ENCODE peak calls at places on chromosomes 5 and 9, in eight cellular contexts. P is small intestine, I is psoas muscle, J is pancreas, N is A673, D is GM23248, Q is IMR-90, W is tibial nerve. O is an unnamed sample.

GRCh38 chr5:35161637-35162248 is 68.5 kb downstream of the PRLR start:
- DNase-seq in J (no peak), P (no peak), D (peak), Q (no peak), N (no peak), W (no peak), I (no peak), O (no peak)

GRCh38 chr5:142753114-142753764 is 16.9 kb upstream of the ARHGAP26 start:
- DNase-seq in I (peak), P (no peak), N (no peak), Q (no peak), D (peak), J (peak), W (peak), O (peak)

GRCh38 chr9:15512889-15513288 is 2.1 kb upstream of the PSIP1 start:
- DNase-seq in D (no peak), J (no peak), W (no peak), Q (no peak), N (no peak), I (no peak), P (no peak), O (no peak)

GRCh38 chr5:125699860-125700259 is 723.3 kb upstream of the GRAMD2B start:
- DNase-seq in N (no peak), P (no peak), W (no peak), J (no peak), D (no peak), I (no peak), Q (no peak), O (no peak)

GRCh38 chr5:151081426-151082273 is 816 bp upstream of the TNIP1 start:
- DNase-seq in I (no peak), N (no peak), W (no peak), D (peak), Q (peak), P (no peak), J (no peak), O (no peak)

GRCh38 chr5:169050146-169050571 is 250.8 kb downstream of the SLIT3 start:
- DNase-seq in P (no peak), W (no peak), D (peak), J (no peak), I (no peak), N (no peak), Q (no peak), O (no peak)

GRCh38 chr9:90092512-90092911 is 487.7 kb downstream of the GADD45G start:
- DNase-seq in I (no peak), N (no peak), J (no peak), P (no peak), Q (no peak), D (no peak), W (no peak), O (no peak)

GRCh38 chr5:32852535-32852934 is 141.4 kb downstream of the NPR3 start:
- DNase-seq in P (no peak), Q (peak), I (peak), W (peak), J (peak), N (no peak), D (peak), O (no peak)

GRCh38 chr5:108606185-108606584 is 141.5 kb upstream of the FER start:
- DNase-seq in I (no peak), Q (no peak), D (no peak), W (no peak), J (no peak), N (no peak), P (no peak), O (no peak)

GRCh38 chr9:135758056-135758455 is 56.1 kb downstream of the KCNT1 start:
- DNase-seq in N (no peak), W (no peak), Q (no peak), P (no peak), J (no peak), D (no peak), I (no peak), O (no peak)

GRCh38 chr9:115941561-115942315 is 211.9 kb upstream of the PAPPA start:
- DNase-seq in N (no peak), D (peak), P (no peak), W (no peak), Q (peak), J (no peak), I (no peak), O (no peak)

GRCh38 chr5:87572611-87573010 is 159.9 kb upstream of the CCNH start:
- DNase-seq in N (no peak), J (no peak), Q (no peak), P (no peak), I (no peak), D (no peak), W (no peak), O (no peak)

GRCh38 chr5:24188196-24188595 is 456.6 kb downstream of the CDH10 start:
- DNase-seq in I (no peak), W (no peak), N (no peak), J (no peak), Q (no peak), P (no peak), D (peak), O (no peak)

GRCh38 chr5:78671609-78672008 is 23.0 kb upstream of the LHFPL2 start:
- DNase-seq in P (peak), Q (no peak), I (no peak), J (no peak), N (no peak), D (no peak), W (no peak), O (no peak)

GRCh38 chr9:134816264-134816663 is 64.3 kb upstream of the FCN2 start:
- DNase-seq in I (no peak), D (no peak), P (no peak), N (no peak), J (no peak), Q (no peak), W (no peak), O (no peak)

GRCh38 chr5:141084487-141084989 is 9.9 kb upstream of the PCDHB2 start:
- DNase-seq in D (peak), Q (peak), W (no peak), I (no peak), J (peak), N (peak), P (no peak), O (peak)

GRCh38 chr5:131821221-131821620 is 24.4 kb upstream of the FNIP1 start:
- DNase-seq in W (no peak), P (no peak), I (no peak), D (peak), N (no peak), J (no peak), Q (peak), O (no peak)

GRCh38 chr9:79489241-79490000 is 82.3 kb upstream of the TLE4 start:
- DNase-seq in W (peak), D (peak), J (peak), I (no peak), N (no peak), Q (peak), P (no peak), O (no peak)

GRCh38 chr5:96151891-96152290 is 190.2 kb upstream of the ELL2 start:
- DNase-seq in I (no peak), W (no peak), P (no peak), D (no peak), Q (peak), J (no peak), N (no peak), O (no peak)

GRCh38 chr5:29162297-29162696 is 2031.2 kb upstream of the CDH6 start:
- DNase-seq in P (no peak), J (no peak), W (no peak), N (no peak), D (no peak), I (no peak), Q (no peak), O (no peak)

GRCh38 chr5:76389513-76390154 is 13.5 kb upstream of the IQGAP2 start:
- DNase-seq in I (no peak), Q (no peak), J (peak), P (no peak), W (peak), N (no peak), D (no peak), O (no peak)

GRCh38 chr5:17398439-17398838 is 99.6 kb upstream of the TAF11L2 start:
- DNase-seq in P (no peak), D (peak), W (no peak), Q (peak), N (peak), J (no peak), I (no peak), O (no peak)

GRCh38 chr9:89274838-89275237 is 36.2 kb upstream of the CKS2 start:
- DNase-seq in Q (peak), W (no peak), I (no peak), P (no peak), N (no peak), D (peak), J (no peak), O (no peak)

GRCh38 chr5:37837101-37838032 is 2.5 kb downstream of the GDNF start:
- DNase-seq in W (peak), N (peak), Q (peak), D (peak), I (peak), P (peak), J (peak), O (peak)

GRCh38 chr5:125894383-125894782 is 528.8 kb upstream of the GRAMD2B start:
- DNase-seq in P (no peak), I (no peak), N (no peak), W (no peak), Q (no peak), J (no peak), D (no peak), O (no peak)

GRCh38 chr5:133705331-133705730 is 93.0 kb upstream of the FSTL4 start:
- DNase-seq in P (no peak), W (no peak), J (no peak), N (no peak), D (no peak), Q (no peak), I (no peak), O (no peak)

GRCh38 chr5:143775258-143775657 is 36.7 kb upstream of the HMHB1 start:
- DNase-seq in I (no peak), N (peak), Q (peak), J (no peak), W (no peak), D (peak), P (no peak), O (no peak)

GRCh38 chr5:174293006-174293405 is 247.5 kb downstream of the NSG2 start:
- DNase-seq in Q (no peak), W (no peak), J (no peak), I (no peak), N (no peak), P (no peak), D (no peak), O (no peak)

GRCh38 chr5:1127991-1128785 is 16.3 kb upstream of the SLC12A7 start:
- DNase-seq in J (peak), D (peak), W (no peak), P (peak), N (no peak), Q (no peak), I (peak), O (peak)

GRCh38 chr5:79795764-79796398 is 106.2 kb downstream of the CMYA5 start:
- DNase-seq in D (peak), W (no peak), N (peak), Q (no peak), J (no peak), I (peak), P (no peak), O (peak)

DNA sequence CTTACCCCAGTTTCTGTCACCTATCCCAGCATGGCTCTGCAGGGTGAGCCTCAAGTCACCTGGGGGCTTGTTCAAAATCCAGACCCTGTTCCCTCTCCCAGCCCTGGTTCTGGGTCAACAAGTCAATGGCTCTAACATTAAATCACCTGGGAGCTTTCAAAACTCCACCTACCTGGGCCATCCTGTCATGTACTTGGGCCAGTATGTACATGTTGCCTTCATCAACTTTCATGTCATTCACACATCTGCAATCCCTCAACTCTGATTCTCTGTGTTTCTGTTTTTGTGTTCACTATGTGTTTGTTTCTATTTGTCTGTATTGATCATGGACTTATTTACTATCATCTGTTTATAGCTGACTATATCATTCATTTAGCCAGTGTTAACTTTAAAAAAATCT is 2.1 kb upstream of the SH3GLB2 start:
- DNase-seq in Q (no peak), I (no peak), N (no peak), P (no peak), D (no peak), J (no peak), W (no peak), O (no peak)
- H3K27ac ChIP-seq in Q (no peak), I (no peak), N (no peak), P (no peak), D (no peak), J (no peak), W (no peak), O (no peak)

GRCh38 chr9:122228191-122228905 is 409 bp downstream of the LHX6 start:
- DNase-seq in J (no peak), Q (no peak), N (no peak), I (no peak), P (no peak), W (no peak), D (peak), O (no peak)

GRCh38 chr9:122228906-122229837 is at the start of gene LHX6:
- DNase-seq in D (peak), N (no peak), W (no peak), Q (peak), P (no peak), I (no peak), J (no peak), O (no peak)

GRCh38 chr9:122226142-122226757 is 2.5 kb downstream of the LHX6 start:
- DNase-seq in N (no peak), Q (no peak), J (no peak), W (no peak), I (no peak), P (no peak), D (no peak), O (no peak)

GRCh38 chr9:122226758-122227575 is 1.8 kb downstream of the LHX6 start:
- DNase-seq in I (no peak), Q (no peak), N (no peak), P (no peak), W (no peak), D (no peak), J (no peak), O (no peak)

GRCh38 chr9:122227576-122227903 is 1.2 kb downstream of the LHX6 start:
- DNase-seq in Q (no peak), P (no peak), N (no peak), D (no peak), J (no peak), W (no peak), I (no peak), O (no peak)
- H3K4me3 ChIP-seq in Q (no peak), P (no peak), N (no peak), D (no peak), J (no peak), W (peak), I (peak), O (peak)

GRCh38 chr9:107338911-107339659 is 56.0 kb downstream of the RAD23B start:
- DNase-seq in J (no peak), D (no peak), P (no peak), I (no peak), Q (no peak), N (no peak), W (no peak), O (no peak)

GRCh38 chr9:107335331-107335730 is 52.3 kb downstream of the RAD23B start:
- DNase-seq in Q (no peak), N (no peak), I (no peak), P (no peak), J (no peak), W (no peak), D (no peak), O (no peak)

GRCh38 chr9:107337676-107338590 is 54.9 kb downstream of the RAD23B start:
- DNase-seq in P (no peak), J (no peak), D (peak), W (no peak), Q (no peak), I (no peak), N (no peak), O (no peak)

GRCh38 chr9:107334103-107334776 is 51.2 kb downstream of the RAD23B start:
- DNase-seq in J (no peak), N (no peak), D (no peak), W (no peak), P (no peak), Q (no peak), I (no peak), O (no peak)

DNA sequence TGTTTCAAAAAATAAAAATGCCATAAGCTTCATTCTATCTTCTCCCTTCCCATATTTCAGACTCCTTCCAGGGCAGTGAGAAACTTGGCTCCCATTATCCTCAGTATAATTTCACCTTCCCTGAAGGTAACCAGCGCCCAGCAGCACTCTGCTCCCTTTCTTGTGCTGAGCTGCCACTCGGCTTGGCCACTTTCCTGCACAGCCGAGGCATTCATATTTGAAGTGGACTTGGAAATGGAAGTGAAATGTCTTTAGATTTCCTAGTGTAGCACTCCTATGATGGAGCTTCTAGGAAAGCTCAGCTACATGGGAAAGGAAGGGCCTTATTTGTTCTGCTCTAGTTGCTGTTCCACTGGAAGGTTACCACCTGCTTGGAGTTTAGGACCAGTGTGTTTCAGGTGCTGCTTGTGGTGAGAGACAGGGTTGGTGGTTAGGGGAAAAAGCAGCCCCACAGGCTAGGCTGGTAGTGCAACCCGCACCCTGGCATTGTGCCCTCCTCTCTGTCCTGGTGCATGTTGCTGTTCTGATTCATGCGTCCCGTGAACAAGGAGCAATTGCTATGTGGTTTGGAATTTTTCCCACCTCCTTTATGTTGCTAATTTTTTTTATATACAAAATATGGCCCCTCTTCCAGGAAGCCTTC is 53.8 kb downstream of the RAD23B start:
- DNase-seq in N (no peak), I (no peak), D (peak), P (no peak), J (no peak), W (no peak), Q (peak), O (no peak)
- H3K27ac ChIP-seq in N (no peak), I (peak), D (peak), P (no peak), J (no peak), W (no peak), Q (no peak), O (no peak)

GRCh38 chr5:39190311-39191102 is 28.9 kb downstream of the FYB1 start:
- DNase-seq in Q (no peak), I (no peak), J (no peak), W (no peak), P (no peak), N (no peak), D (no peak), O (no peak)
- H3K4me3 ChIP-seq in Q (no peak), I (no peak), J (no peak), W (no peak), P (no peak), N (no peak), D (no peak), O (no peak)

GRCh38 chr5:178282391-178282790 is 49.8 kb upstream of the PHYKPL start:
- DNase-seq in W (no peak), D (no peak), N (no peak), P (no peak), J (no peak), I (peak), Q (no peak), O (no peak)

GRCh38 chr5:178285399-178286225 is 53.0 kb upstream of the PHYKPL start:
- DNase-seq in I (peak), J (no peak), Q (no peak), W (no peak), P (no peak), N (no peak), D (no peak), O (no peak)

GRCh38 chr5:178284996-178285395 is 52.4 kb upstream of the PHYKPL start:
- DNase-seq in Q (no peak), N (no peak), D (no peak), P (no peak), I (peak), W (no peak), J (no peak), O (no peak)

GRCh38 chr5:178283520-178283919 is 50.9 kb upstream of the PHYKPL start:
- DNase-seq in N (no peak), D (no peak), W (no peak), I (no peak), P (no peak), J (no peak), Q (no peak), O (no peak)

GRCh38 chr5:178284095-178284675 is 51.6 kb upstream of the PHYKPL start:
- DNase-seq in P (peak), J (no peak), N (peak), D (no peak), Q (peak), W (no peak), I (no peak), O (no peak)
- H3K27ac ChIP-seq in P (no peak), J (no peak), N (no peak), D (no peak), Q (no peak), W (no peak), I (no peak), O (no peak)

GRCh38 chr5:88821161-88821560 is 61.8 kb downstream of the MEF2C start:
- DNase-seq in I (no peak), Q (no peak), P (no peak), J (no peak), W (no peak), N (no peak), D (no peak), O (no peak)
- H3K4me3 ChIP-seq in I (no peak), Q (no peak), P (no peak), J (no peak), W (no peak), N (no peak), D (no peak), O (no peak)

DNA sequence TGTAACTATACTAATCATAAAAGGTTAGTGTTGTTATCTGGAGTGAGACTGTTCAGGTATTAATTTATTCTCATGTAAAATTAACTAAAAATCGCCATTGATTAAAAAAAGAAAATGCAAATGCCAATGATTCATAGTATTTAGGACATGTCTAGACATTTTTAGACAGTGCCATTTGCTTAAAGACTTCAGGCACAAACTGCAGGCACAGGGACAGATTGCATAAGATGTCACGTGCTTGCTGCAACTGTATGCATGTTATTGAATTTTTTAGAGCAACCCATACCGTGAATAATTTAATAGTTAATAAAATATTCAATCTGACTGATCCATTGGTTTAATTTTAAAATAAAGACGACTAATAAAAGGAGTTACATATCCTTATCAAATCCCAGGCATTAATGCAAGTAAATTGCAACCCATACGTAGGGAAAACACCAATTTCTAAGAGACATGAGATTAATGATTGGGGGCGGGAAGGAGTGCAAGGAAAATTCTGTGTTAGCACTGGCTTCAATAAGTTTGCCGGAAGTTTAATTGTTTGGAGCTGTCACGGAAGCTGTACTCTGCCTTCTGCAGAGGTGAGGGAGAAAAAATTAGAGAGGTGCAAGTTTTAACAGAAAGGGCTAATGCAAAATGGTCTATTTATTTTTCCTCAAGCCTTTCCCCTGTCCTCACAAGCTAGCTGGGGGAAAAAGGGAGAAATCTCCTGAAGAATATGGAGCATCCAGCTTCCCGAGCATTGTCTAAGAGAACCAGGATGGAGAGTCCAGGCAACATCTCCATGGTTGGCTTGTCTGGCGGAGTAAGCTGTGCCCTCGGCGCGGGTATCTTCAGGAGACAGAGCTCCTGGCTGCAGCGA is 2.9 kb downstream of the EDIL3 start:
- DNase-seq in P (no peak), J (no peak), N (peak), I (no peak), W (no peak), D (peak), Q (no peak), O (no peak)
- H3K27ac ChIP-seq in P (peak), J (no peak), N (no peak), I (no peak), W (peak), D (no peak), Q (peak), O (peak)

O was measured in heart right ventricle.